ENCODE peak calls at places on chromosomes 12 and 14, in five cellular contexts. K, X, Z, F and W are unnamed samples.

GRCh38 chr14:24211311-24211710 is 2.0 kb downstream of the CHMP4A start:
- DNase-seq in Z (no peak), X (no peak), K (no peak), F (no peak), W (no peak)

GRCh38 chr14:60656755-60657608 is 7.7 kb upstream of the SIX1 start:
- DNase-seq in K (no peak), Z (peak; percentile 74), F (no peak), X (no peak), W (peak; percentile 71)

GRCh38 chr12:40584763-40585162 is 107.5 kb upstream of the CNTN1 start:
- DNase-seq in F (no peak), X (no peak), K (no peak), Z (no peak), W (no peak)

GRCh38 chr14:65431951-65432350 is 19.4 kb downstream of the FUT8 start:
- DNase-seq in K (no peak), F (no peak), X (no peak), Z (peak; percentile 59), W (no peak)

GRCh38 chr12:105736498-105736897 is 402.3 kb downstream of the NUAK1 start:
- DNase-seq in K (no peak), Z (no peak), F (no peak), X (no peak), W (no peak)

GRCh38 chr14:91250912-91251311 is 6.4 kb upstream of the GPR68 start:
- DNase-seq in X (no peak), Z (no peak), K (no peak), F (no peak), W (no peak)

GRCh38 chr14:64612021-64612380 is 62.2 kb downstream of the PPP1R36 start:
- DNase-seq in X (no peak), Z (peak; percentile 78), K (no peak), F (no peak), W (no peak)

GRCh38 chr12:68175566-68176033 is 16.1 kb upstream of the IFNG start:
- DNase-seq in Z (no peak), F (no peak), X (no peak), K (no peak), W (no peak)

GRCh38 chr12:1103632-1104031 is 112.6 kb downstream of the ERC1 start:
- DNase-seq in Z (no peak), X (no peak), F (no peak), K (no peak), W (no peak)

GRCh38 chr14:50542941-50543418 is 10.6 kb upstream of the MAP4K5 start:
- DNase-seq in Z (peak; percentile 67), F (no peak), K (no peak), X (no peak), W (peak; percentile 58)

GRCh38 chr14:21428930-21429329 is 27.0 kb downstream of the CHD8 start:
- DNase-seq in F (no peak), X (no peak), Z (no peak), K (no peak), W (peak; percentile 71)

GRCh38 chr14:50780393-50780792 is 50.6 kb downstream of the NIN start:
- DNase-seq in F (no peak), K (no peak), X (no peak), Z (no peak), W (no peak)

GRCh38 chr12:130026608-130027176 is 122.9 kb upstream of the TMEM132D start:
- DNase-seq in K (no peak), F (no peak), Z (no peak), X (no peak), W (peak; percentile 50)

GRCh38 chr14:96105089-96105920 is 66.1 kb downstream of the C14orf132 start:
- DNase-seq in K (no peak), F (no peak), X (peak; percentile 61), Z (no peak), W (no peak)

GRCh38 chr14:21255385-21256101 is 13.7 kb downstream of the HNRNPC start:
- DNase-seq in Z (no peak), K (no peak), F (no peak), X (no peak), W (no peak)

GRCh38 chr14:60573943-60574496 is 65.1 kb downstream of the SIX6 start:
- DNase-seq in X (no peak), Z (peak; percentile 80), F (no peak), K (no peak), W (no peak)

GRCh38 chr14:58772814-58773620 is 135.3 kb downstream of the DACT1 start:
- DNase-seq in K (no peak), F (no peak), X (no peak), Z (no peak), W (no peak)

GRCh38 chr12:24991209-24992049 is 42.5 kb upstream of the BCAT1 start:
- DNase-seq in X (no peak), Z (peak; percentile 66), F (peak; percentile 45), K (no peak), W (peak; percentile 59)

GRCh38 chr12:14930299-14930698 is 8.0 kb downstream of the ERP27 start:
- DNase-seq in K (no peak), F (no peak), X (no peak), Z (no peak), W (no peak)

GRCh38 chr12:114858388-114859146 is 174.6 kb upstream of the TBX3 start:
- DNase-seq in X (no peak), Z (no peak), K (no peak), F (no peak), W (no peak)